ENCODE peak calls at places on chromosomes 13 and 19, in seven cellular contexts. One of them, this sample, is unnamed.

GRCh38 chr19:36547001-36547732 is 19.1 kb upstream of the ZNF260 start:
- DNase-seq in CD8-positive, alpha-beta T cell: no peak
- DNase-seq in cardiac fibroblast: peak; percentile 5
- DNase-seq in heart left ventricle: no peak
- DNase-seq in nephron progenitor cell: no peak
- DNase-seq in AG04449: no peak
- DNase-seq in PC-9: peak; percentile 38
- DNase-seq in this sample: no peak

GRCh38 chr13:25874907-25875306 is 176.9 kb downstream of the SHISA2 start:
- DNase-seq in CD8-positive, alpha-beta T cell: peak; percentile 63
- DNase-seq in cardiac fibroblast: no peak
- DNase-seq in heart left ventricle: no peak
- DNase-seq in nephron progenitor cell: no peak
- DNase-seq in AG04449: no peak
- DNase-seq in PC-9: no peak
- DNase-seq in this sample: no peak

GRCh38 chr19:6362351-6362801 is 1.0 kb downstream of the CLPP start:
- DNase-seq in CD8-positive, alpha-beta T cell: peak; percentile 45
- DNase-seq in cardiac fibroblast: no peak
- DNase-seq in heart left ventricle: no peak
- DNase-seq in nephron progenitor cell: no peak
- DNase-seq in AG04449: no peak
- DNase-seq in PC-9: no peak
- DNase-seq in this sample: no peak

GRCh38 chr13:34941436-34941834 is 635 bp upstream of the NBEA start:
- DNase-seq in CD8-positive, alpha-beta T cell: no peak
- DNase-seq in cardiac fibroblast: no peak
- DNase-seq in heart left ventricle: no peak
- DNase-seq in nephron progenitor cell: no peak
- DNase-seq in AG04449: no peak
- DNase-seq in PC-9: no peak
- DNase-seq in this sample: no peak

GRCh38 chr19:47511681-47512080 is 3.2 kb downstream of the NAPA start:
- DNase-seq in CD8-positive, alpha-beta T cell: no peak
- DNase-seq in cardiac fibroblast: peak; percentile 37
- DNase-seq in heart left ventricle: no peak
- DNase-seq in nephron progenitor cell: no peak
- DNase-seq in AG04449: no peak
- DNase-seq in PC-9: no peak
- DNase-seq in this sample: no peak

GRCh38 chr13:74061939-74062595 is 72.1 kb downstream of the KLF12 start:
- DNase-seq in CD8-positive, alpha-beta T cell: no peak
- DNase-seq in cardiac fibroblast: peak; percentile 77
- DNase-seq in heart left ventricle: no peak
- DNase-seq in nephron progenitor cell: no peak
- DNase-seq in AG04449: peak; percentile 23
- DNase-seq in PC-9: no peak
- DNase-seq in this sample: no peak

GRCh38 chr13:98155475-98156111 is 12.7 kb downstream of the FARP1 start:
- DNase-seq in CD8-positive, alpha-beta T cell: no peak
- DNase-seq in cardiac fibroblast: peak; percentile 78
- DNase-seq in heart left ventricle: no peak
- DNase-seq in nephron progenitor cell: no peak
- DNase-seq in AG04449: no peak
- DNase-seq in PC-9: no peak
- DNase-seq in this sample: no peak

GRCh38 chr13:109802936-109803335 is 16.6 kb upstream of the IRS2 start:
- DNase-seq in CD8-positive, alpha-beta T cell: no peak
- DNase-seq in cardiac fibroblast: no peak
- DNase-seq in heart left ventricle: no peak
- DNase-seq in nephron progenitor cell: no peak
- DNase-seq in AG04449: no peak
- DNase-seq in PC-9: no peak
- DNase-seq in this sample: no peak

GRCh38 chr19:13963603-13964105 is 11.3 kb downstream of the DCAF15 start:
- DNase-seq in CD8-positive, alpha-beta T cell: no peak
- DNase-seq in cardiac fibroblast: no peak
- DNase-seq in heart left ventricle: no peak
- DNase-seq in nephron progenitor cell: no peak
- DNase-seq in AG04449: no peak
- DNase-seq in PC-9: no peak
- DNase-seq in this sample: no peak

GRCh38 chr19:13961826-13962737 is 9.8 kb downstream of the DCAF15 start:
- DNase-seq in CD8-positive, alpha-beta T cell: no peak
- DNase-seq in cardiac fibroblast: no peak
- DNase-seq in heart left ventricle: no peak
- DNase-seq in nephron progenitor cell: no peak
- DNase-seq in AG04449: no peak
- DNase-seq in PC-9: no peak
- DNase-seq in this sample: no peak

GRCh38 chr19:13960863-13961784 is 8.8 kb downstream of the DCAF15 start:
- DNase-seq in CD8-positive, alpha-beta T cell: no peak
- DNase-seq in cardiac fibroblast: no peak
- DNase-seq in heart left ventricle: no peak
- DNase-seq in nephron progenitor cell: no peak
- DNase-seq in AG04449: no peak
- DNase-seq in PC-9: no peak
- DNase-seq in this sample: no peak

GRCh38 chr19:13964776-13965175 is 12.5 kb downstream of the DCAF15 start:
- DNase-seq in CD8-positive, alpha-beta T cell: no peak
- DNase-seq in cardiac fibroblast: no peak
- DNase-seq in heart left ventricle: no peak
- DNase-seq in nephron progenitor cell: no peak
- DNase-seq in AG04449: peak; percentile 9
- DNase-seq in PC-9: no peak
- DNase-seq in this sample: no peak

GRCh38 chr19:13962738-13963602 is 10.7 kb downstream of the DCAF15 start:
- DNase-seq in CD8-positive, alpha-beta T cell: no peak
- DNase-seq in cardiac fibroblast: peak; percentile 46
- DNase-seq in heart left ventricle: no peak
- DNase-seq in nephron progenitor cell: no peak
- DNase-seq in AG04449: no peak
- DNase-seq in PC-9: no peak
- DNase-seq in this sample: no peak
- TF ChIP-seq CTCF in CD8-positive, alpha-beta T cell: no peak
- TF ChIP-seq CTCF in cardiac fibroblast: no peak
- TF ChIP-seq CTCF in heart left ventricle: no peak
- TF ChIP-seq CTCF in nephron progenitor cell: no peak
- TF ChIP-seq CTCF in AG04449: no peak
- TF ChIP-seq CTCF in PC-9: no peak
- TF ChIP-seq CTCF in this sample: no peak

GRCh38 chr13:39540929-39541605 is 61.9 kb downstream of the LHFPL6 start:
- DNase-seq in CD8-positive, alpha-beta T cell: no peak
- DNase-seq in cardiac fibroblast: no peak
- DNase-seq in heart left ventricle: no peak
- DNase-seq in nephron progenitor cell: no peak
- DNase-seq in AG04449: no peak
- DNase-seq in PC-9: no peak
- DNase-seq in this sample: no peak

GRCh38 chr13:39536906-39537305 is 66.1 kb downstream of the LHFPL6 start:
- DNase-seq in CD8-positive, alpha-beta T cell: no peak
- DNase-seq in cardiac fibroblast: no peak
- DNase-seq in heart left ventricle: no peak
- DNase-seq in nephron progenitor cell: no peak
- DNase-seq in AG04449: no peak
- DNase-seq in PC-9: no peak
- DNase-seq in this sample: no peak

GRCh38 chr13:39538826-39539555 is 64.0 kb downstream of the LHFPL6 start:
- DNase-seq in CD8-positive, alpha-beta T cell: no peak
- DNase-seq in cardiac fibroblast: no peak
- DNase-seq in heart left ventricle: no peak
- DNase-seq in nephron progenitor cell: no peak
- DNase-seq in AG04449: no peak
- DNase-seq in PC-9: no peak
- DNase-seq in this sample: no peak

DNA sequence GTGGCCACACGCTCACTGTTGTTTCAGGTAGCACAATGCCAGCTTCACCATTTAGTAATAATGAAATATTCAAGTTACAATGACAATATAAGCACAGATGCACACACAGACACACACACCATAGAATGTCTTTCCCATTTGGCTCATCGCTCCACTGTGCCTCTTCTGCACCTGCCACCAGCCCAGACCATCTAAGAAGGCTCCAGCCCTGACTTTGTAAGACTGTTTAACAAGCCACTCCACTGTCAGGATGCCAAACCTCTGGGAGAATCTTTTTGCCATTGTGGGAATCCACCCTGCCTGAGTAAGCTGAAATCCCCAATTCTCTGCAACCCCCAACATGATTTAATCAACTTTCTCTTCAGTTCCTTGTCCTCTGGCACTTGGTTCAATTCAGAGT is 60.6 kb downstream of the LHFPL6 start:
- DNase-seq in CD8-positive, alpha-beta T cell: no peak
- DNase-seq in cardiac fibroblast: no peak
- DNase-seq in heart left ventricle: no peak
- DNase-seq in nephron progenitor cell: no peak
- DNase-seq in AG04449: no peak
- DNase-seq in PC-9: no peak
- DNase-seq in this sample: no peak
- TF ChIP-seq CTCF in CD8-positive, alpha-beta T cell: no peak
- TF ChIP-seq CTCF in cardiac fibroblast: no peak
- TF ChIP-seq CTCF in heart left ventricle: no peak
- TF ChIP-seq CTCF in nephron progenitor cell: no peak
- TF ChIP-seq CTCF in AG04449: no peak
- TF ChIP-seq CTCF in PC-9: no peak
- TF ChIP-seq CTCF in this sample: no peak

GRCh38 chr13:24491853-24492252 is 20.7 kb downstream of the PARP4 start:
- DNase-seq in CD8-positive, alpha-beta T cell: no peak
- DNase-seq in cardiac fibroblast: peak; percentile 50
- DNase-seq in heart left ventricle: no peak
- DNase-seq in nephron progenitor cell: no peak
- DNase-seq in AG04449: no peak
- DNase-seq in PC-9: no peak
- DNase-seq in this sample: no peak
- TF ChIP-seq CTCF in CD8-positive, alpha-beta T cell: no peak
- TF ChIP-seq CTCF in cardiac fibroblast: peak; percentile 27
- TF ChIP-seq CTCF in heart left ventricle: no peak
- TF ChIP-seq CTCF in nephron progenitor cell: no peak
- TF ChIP-seq CTCF in AG04449: no peak
- TF ChIP-seq CTCF in PC-9: no peak
- TF ChIP-seq CTCF in this sample: peak; percentile 27

DNA sequence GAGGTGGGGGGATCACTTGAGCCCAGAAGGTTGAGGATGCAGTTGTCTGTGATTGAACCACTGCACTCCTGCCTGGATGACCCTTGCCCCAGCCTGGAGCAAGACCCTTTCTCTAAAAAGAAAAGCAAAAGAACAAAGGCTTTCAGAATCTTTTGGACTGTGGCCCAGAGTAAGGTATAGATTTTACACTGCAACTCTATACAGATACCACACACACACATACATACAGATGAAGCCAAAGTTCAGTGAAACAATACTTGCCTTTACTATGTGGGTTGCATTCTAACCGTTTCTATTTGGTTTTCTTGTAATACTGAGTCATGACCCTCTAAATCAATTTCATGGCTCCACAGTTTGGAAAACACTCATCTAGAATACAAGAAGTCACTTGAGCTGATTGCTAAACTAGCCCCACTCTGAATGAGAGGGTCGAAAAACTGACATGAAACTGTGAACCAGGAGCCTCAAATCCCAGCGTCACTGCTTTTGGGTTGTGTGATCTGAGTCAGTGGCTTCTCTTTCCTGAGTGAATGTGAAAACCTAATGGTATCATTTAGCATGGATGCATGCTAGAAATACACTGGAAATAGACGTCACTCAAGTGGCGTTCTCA is 756.1 kb downstream of the UQCRFS1 start:
- DNase-seq in CD8-positive, alpha-beta T cell: no peak
- DNase-seq in cardiac fibroblast: no peak
- DNase-seq in heart left ventricle: no peak
- DNase-seq in nephron progenitor cell: no peak
- DNase-seq in AG04449: no peak
- DNase-seq in PC-9: no peak
- DNase-seq in this sample: no peak
- TF ChIP-seq CTCF in CD8-positive, alpha-beta T cell: no peak
- TF ChIP-seq CTCF in cardiac fibroblast: no peak
- TF ChIP-seq CTCF in heart left ventricle: no peak
- TF ChIP-seq CTCF in nephron progenitor cell: no peak
- TF ChIP-seq CTCF in AG04449: no peak
- TF ChIP-seq CTCF in PC-9: no peak
- TF ChIP-seq CTCF in this sample: no peak

GRCh38 chr19:21758296-21758695 is 9.1 kb downstream of the ZNF100 start:
- DNase-seq in CD8-positive, alpha-beta T cell: no peak
- DNase-seq in cardiac fibroblast: no peak
- DNase-seq in heart left ventricle: no peak
- DNase-seq in nephron progenitor cell: no peak
- DNase-seq in AG04449: no peak
- DNase-seq in PC-9: no peak
- DNase-seq in this sample: no peak
- TF ChIP-seq CTCF in CD8-positive, alpha-beta T cell: no peak
- TF ChIP-seq CTCF in cardiac fibroblast: no peak
- TF ChIP-seq CTCF in heart left ventricle: no peak
- TF ChIP-seq CTCF in nephron progenitor cell: no peak
- TF ChIP-seq CTCF in AG04449: no peak
- TF ChIP-seq CTCF in PC-9: no peak
- TF ChIP-seq CTCF in this sample: no peak

GRCh38 chr19:39212377-39212742 is 8.3 kb upstream of the SYCN start:
- DNase-seq in CD8-positive, alpha-beta T cell: peak; percentile 63
- DNase-seq in cardiac fibroblast: no peak
- DNase-seq in heart left ventricle: no peak
- DNase-seq in nephron progenitor cell: peak; percentile 33
- DNase-seq in AG04449: no peak
- DNase-seq in PC-9: no peak
- DNase-seq in this sample: peak; percentile 18
- TF ChIP-seq CTCF in CD8-positive, alpha-beta T cell: peak; percentile 47
- TF ChIP-seq CTCF in cardiac fibroblast: peak; percentile 44
- TF ChIP-seq CTCF in heart left ventricle: no peak
- TF ChIP-seq CTCF in nephron progenitor cell: no peak
- TF ChIP-seq CTCF in AG04449: peak; percentile 16
- TF ChIP-seq CTCF in PC-9: peak; percentile 59
- TF ChIP-seq CTCF in this sample: peak; percentile 47

GRCh38 chr19:18781047-18781600 is 10.0 kb downstream of the COMP start:
- DNase-seq in CD8-positive, alpha-beta T cell: no peak
- DNase-seq in cardiac fibroblast: no peak
- DNase-seq in heart left ventricle: no peak
- DNase-seq in nephron progenitor cell: no peak
- DNase-seq in AG04449: no peak
- DNase-seq in PC-9: no peak
- DNase-seq in this sample: no peak

GRCh38 chr19:18781885-18782527 is 9.1 kb downstream of the COMP start:
- DNase-seq in CD8-positive, alpha-beta T cell: no peak
- DNase-seq in cardiac fibroblast: no peak
- DNase-seq in heart left ventricle: no peak
- DNase-seq in nephron progenitor cell: no peak
- DNase-seq in AG04449: no peak
- DNase-seq in PC-9: no peak
- DNase-seq in this sample: no peak

GRCh38 chr19:18778826-18779354 is 12.2 kb downstream of the COMP start:
- DNase-seq in CD8-positive, alpha-beta T cell: no peak
- DNase-seq in cardiac fibroblast: no peak
- DNase-seq in heart left ventricle: no peak
- DNase-seq in nephron progenitor cell: no peak
- DNase-seq in AG04449: no peak
- DNase-seq in PC-9: no peak
- DNase-seq in this sample: no peak

GRCh38 chr19:18780081-18780480 is 11.0 kb downstream of the COMP start:
- DNase-seq in CD8-positive, alpha-beta T cell: no peak
- DNase-seq in cardiac fibroblast: no peak
- DNase-seq in heart left ventricle: no peak
- DNase-seq in nephron progenitor cell: no peak
- DNase-seq in AG04449: no peak
- DNase-seq in PC-9: no peak
- DNase-seq in this sample: no peak

GRCh38 chr19:18780631-18781030 is 10.5 kb downstream of the COMP start:
- DNase-seq in CD8-positive, alpha-beta T cell: no peak
- DNase-seq in cardiac fibroblast: no peak
- DNase-seq in heart left ventricle: no peak
- DNase-seq in nephron progenitor cell: no peak
- DNase-seq in AG04449: no peak
- DNase-seq in PC-9: no peak
- DNase-seq in this sample: no peak
- TF ChIP-seq CTCF in CD8-positive, alpha-beta T cell: no peak
- TF ChIP-seq CTCF in cardiac fibroblast: no peak
- TF ChIP-seq CTCF in heart left ventricle: no peak
- TF ChIP-seq CTCF in nephron progenitor cell: no peak
- TF ChIP-seq CTCF in AG04449: no peak
- TF ChIP-seq CTCF in PC-9: no peak
- TF ChIP-seq CTCF in this sample: no peak